ENCODE peak calls at places on chromosomes 11 and 22, in six cellular contexts. S, L, C, R, Y and M are unnamed samples.

GRCh38 chr11:93038521-93038920 is 69.1 kb downstream of the MTNR1B start:
- DNase-seq in Y (no peak), R (no peak), C (peak), L (no peak), S (no peak), M (no peak)

GRCh38 chr22:18033204-18033998 is 9.0 kb upstream of the MICAL3 start:
- DNase-seq in Y (no peak), L (no peak), S (peak), C (peak), R (no peak), M (no peak)

GRCh38 chr22:22242488-22242887 is 2.1 kb upstream of the VPREB1 start:
- DNase-seq in R (no peak), Y (no peak), L (no peak), C (no peak), S (no peak), M (no peak)

GRCh38 chr11:6618117-6619020 is 853 bp downstream of the TPP1 start:
- DNase-seq in Y (peak), C (peak), L (peak), S (peak), R (no peak), M (no peak)

GRCh38 chr11:83068573-83068972 is 3.1 kb downstream of the RAB30 start:
- DNase-seq in R (no peak), Y (no peak), C (no peak), L (no peak), S (no peak), M (no peak)

GRCh38 chr22:48633996-48634836 is 1193.5 kb downstream of the BRD1 start:
- DNase-seq in S (no peak), C (no peak), L (no peak), R (no peak), Y (no peak), M (no peak)

GRCh38 chr11:5992150-5992549 is 5.4 kb upstream of the OR52L1 start:
- DNase-seq in Y (no peak), L (peak), R (no peak), S (no peak), C (no peak), M (no peak)

GRCh38 chr11:110982214-110982613 is 263.3 kb upstream of the POU2AF2 start:
- DNase-seq in S (no peak), C (no peak), R (no peak), L (no peak), Y (no peak), M (no peak)

GRCh38 chr11:115408036-115408911 is 95.9 kb downstream of the CADM1 start:
- DNase-seq in S (no peak), Y (peak), C (peak), L (no peak), R (no peak), M (no peak)

GRCh38 chr11:33723238-33723881 is 12.9 kb downstream of the CD59 start:
- DNase-seq in C (peak), S (peak), R (peak), L (peak), Y (no peak), M (peak)

GRCh38 chr22:32796865-32797573 is 4.5 kb upstream of the TIMP3 start:
- DNase-seq in C (peak), S (peak), L (peak), R (peak), Y (no peak), M (no peak)

GRCh38 chr11:121721961-121722360 is 269.2 kb upstream of the SORL1-AS1 start:
- DNase-seq in L (no peak), R (no peak), S (no peak), C (no peak), Y (no peak), M (no peak)

GRCh38 chr11:129117595-129118350 is 74.4 kb downstream of the ARHGAP32 start:
- DNase-seq in L (peak), R (no peak), C (peak), Y (peak), S (peak), M (peak)

GRCh38 chr11:16902182-16902581 is 112.0 kb downstream of the PLEKHA7 start:
- DNase-seq in S (peak), L (peak), C (peak), R (no peak), Y (no peak), M (no peak)

GRCh38 chr11:64396079-64396591 is 37.2 kb downstream of the RPS6KA4 start:
- DNase-seq in C (no peak), L (no peak), Y (no peak), S (no peak), R (no peak), M (no peak)

GRCh38 chr11:116792869-116793475 is 1.3 kb upstream of the APOA5 start:
- DNase-seq in C (peak), R (no peak), L (peak), S (peak), Y (no peak), M (peak)

GRCh38 chr11:92556435-92556834 is 331.8 kb downstream of the FAT3 start:
- DNase-seq in Y (peak), S (peak), R (no peak), L (peak), C (peak), M (peak)

GRCh38 chr11:38791346-38791961 is 2193.4 kb upstream of the RAG2 start:
- DNase-seq in S (peak), L (peak), Y (peak), R (no peak), C (peak), M (peak)

GRCh38 chr11:36362902-36363301 is 66.8 kb downstream of the PRR5L start:
- DNase-seq in L (no peak), C (peak), S (no peak), Y (peak), R (no peak), M (peak)

GRCh38 chr11:36155770-36156485 is 133.3 kb downstream of the COMMD9 start:
- DNase-seq in C (peak), Y (no peak), S (peak), R (no peak), L (peak), M (no peak)

GRCh38 chr11:45024846-45025623 is 74.4 kb upstream of the TP53I11 start:
- DNase-seq in R (peak), L (no peak), Y (no peak), S (no peak), C (no peak), M (no peak)

GRCh38 chr11:66886671-66887221 is 29.9 kb downstream of the LRFN4 start:
- DNase-seq in S (no peak), C (peak), L (peak), Y (no peak), R (no peak), M (no peak)

GRCh38 chr11:132234878-132235277 is 864.5 kb downstream of the NTM start:
- DNase-seq in Y (no peak), R (no peak), C (peak), L (peak), S (peak), M (peak)

GRCh38 chr11:134644489-134645456 is 232.7 kb upstream of the B3GAT1 start:
- DNase-seq in S (no peak), L (no peak), Y (no peak), C (no peak), R (no peak), M (no peak)

GRCh38 chr11:124586247-124586860 is 16.6 kb downstream of the OR8A1 start:
- DNase-seq in C (peak), S (peak), R (peak), L (peak), Y (peak), M (no peak)

DNA sequence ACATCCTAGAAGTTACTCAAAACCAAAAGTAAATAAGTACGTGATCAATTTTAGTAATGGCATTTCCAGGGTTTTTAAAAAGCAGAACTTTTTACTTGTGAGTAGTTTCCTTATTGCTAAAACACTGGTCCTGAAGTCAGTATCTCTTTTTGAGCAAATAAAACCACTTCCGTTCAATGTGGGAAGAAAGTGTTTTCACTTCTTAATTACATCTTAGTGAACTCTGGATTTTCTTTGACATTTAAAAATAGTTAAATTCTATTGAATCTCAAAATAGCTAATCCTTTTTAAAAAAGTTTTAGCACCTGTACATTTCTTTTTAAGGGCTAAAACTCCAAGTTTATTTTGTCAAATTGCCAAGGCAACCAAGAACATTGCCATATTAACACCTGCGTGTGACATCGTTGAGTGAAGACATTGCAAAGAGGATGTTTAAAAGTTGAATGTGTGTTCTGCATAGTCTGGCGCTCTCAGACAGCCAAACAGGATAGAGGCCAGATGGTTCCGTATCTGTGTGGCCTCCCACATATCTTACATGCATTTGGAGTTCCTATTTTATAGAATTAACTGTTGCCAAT is 17.2 kb upstream of the OR5B21 start:
- DNase-seq in Y (no peak), R (no peak), C (no peak), S (no peak), L (no peak), M (no peak)
- H3K4me3 ChIP-seq in Y (no peak), R (no peak), C (no peak), S (no peak), L (no peak), M (no peak)

DNA sequence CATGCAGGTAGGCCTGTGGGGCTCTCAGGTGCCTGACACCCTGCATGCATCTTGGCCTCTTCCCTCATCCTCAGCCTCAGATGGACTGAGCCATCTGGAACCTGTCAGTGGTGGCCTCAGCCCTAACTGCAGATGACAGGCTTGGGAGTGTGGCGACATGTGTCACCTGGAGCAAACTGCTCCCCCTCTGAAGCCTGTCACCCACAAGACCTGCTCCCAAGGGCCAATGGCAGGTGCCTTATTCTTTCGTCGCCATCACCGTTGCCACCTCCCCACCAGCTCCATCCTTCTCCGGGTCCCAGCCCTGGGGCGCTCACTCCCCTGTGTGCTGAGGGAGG is 3.6 kb upstream of the SEPTIN5 start:
- DNase-seq in S (no peak), Y (no peak), R (no peak), L (no peak), C (no peak), M (no peak)
- H3K4me3 ChIP-seq in S (no peak), Y (no peak), R (no peak), L (no peak), C (no peak), M (no peak)

DNA sequence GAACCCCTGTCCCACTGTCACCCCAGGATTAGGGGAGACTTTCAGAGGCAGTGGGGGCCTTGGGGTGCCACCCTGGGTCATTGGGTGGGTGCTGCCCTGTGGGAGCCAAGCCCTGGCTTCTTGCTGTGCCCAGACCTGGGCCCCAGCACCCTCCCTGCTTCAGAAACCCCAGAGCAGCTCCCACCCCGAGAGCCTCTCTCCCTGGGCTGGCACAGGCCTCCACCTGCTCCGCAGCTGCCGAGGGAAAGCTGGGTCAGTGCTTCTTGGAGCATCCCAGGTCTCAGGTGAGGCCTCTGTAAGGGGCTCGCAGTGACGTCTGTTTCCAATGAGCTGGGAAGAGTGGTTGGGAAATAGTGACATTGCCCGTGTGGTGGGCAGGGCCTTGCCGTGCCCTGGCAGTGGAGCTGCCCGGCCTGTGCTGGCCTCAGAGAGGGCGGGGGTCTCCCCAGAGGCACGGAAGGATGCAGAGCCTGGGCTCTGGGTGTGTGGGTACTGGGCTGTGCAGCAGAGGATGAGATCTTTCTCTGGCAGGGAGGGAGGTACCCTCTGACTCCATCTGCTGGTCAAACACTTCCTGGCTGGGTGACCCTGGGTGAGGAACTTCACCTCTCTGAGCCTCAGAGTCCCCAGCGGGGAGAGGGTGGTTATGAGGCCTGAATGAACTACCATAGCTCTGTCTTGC is 23.0 kb downstream of the C22orf23 start:
- DNase-seq in R (no peak), S (peak), C (peak), L (no peak), Y (no peak), M (no peak)
- H3K4me3 ChIP-seq in R (no peak), S (no peak), C (no peak), L (no peak), Y (no peak), M (no peak)

GRCh38 chr11:3231851-3232744 is at the start of gene MRGPRE:
- DNase-seq in S (no peak), L (peak), R (peak), C (no peak), Y (no peak), M (no peak)
- H3K4me3 ChIP-seq in S (no peak), L (no peak), R (no peak), C (no peak), Y (no peak), M (no peak)

GRCh38 chr22:19446603-19447387 is 716 bp downstream of the C22orf39 start:
- DNase-seq in L (no peak), C (no peak), Y (no peak), S (no peak), R (no peak), M (no peak)
- H3K4me3 ChIP-seq in L (peak), C (peak), Y (peak), S (peak), R (peak), M (peak)

GRCh38 chr11:11450744-11451362 is 97.8 kb upstream of the CSNK2A3 start:
- DNase-seq in S (peak), Y (no peak), R (no peak), C (peak), L (peak), M (no peak)
- H3K4me3 ChIP-seq in S (no peak), Y (no peak), R (no peak), C (no peak), L (no peak), M (no peak)

GRCh38 chr22:47065756-47066615 is 303.5 kb downstream of the TBC1D22A start:
- DNase-seq in L (no peak), Y (no peak), C (peak), R (no peak), S (no peak), M (no peak)

GRCh38 chr22:47063606-47064005 is 301.2 kb downstream of the TBC1D22A start:
- DNase-seq in R (no peak), L (no peak), C (no peak), S (no peak), Y (no peak), M (no peak)

GRCh38 chr22:47063071-47063509 is 300.6 kb downstream of the TBC1D22A start:
- DNase-seq in Y (no peak), R (no peak), S (no peak), L (no peak), C (no peak), M (no peak)

GRCh38 chr22:47064016-47064415 is 301.6 kb downstream of the TBC1D22A start:
- DNase-seq in L (no peak), S (no peak), C (no peak), Y (no peak), R (no peak), M (no peak)

GRCh38 chr22:47064416-47064815 is 302.0 kb downstream of the TBC1D22A start:
- DNase-seq in Y (no peak), C (no peak), L (no peak), S (no peak), R (no peak), M (no peak)
- H3K4me3 ChIP-seq in Y (no peak), C (no peak), L (no peak), S (no peak), R (no peak), M (no peak)